ENCODE peak calls at places on chromosome 12, in seven cellular contexts. J is cardiac muscle cell, Z is hepatocyte, A is heart left ventricle, G is left ventricle myocardium inferior, H is transverse colon, W is A549. X is an unnamed sample. For H3K4me1, the result is how much of the 10 kb centered on the place peaks cover.

GRCh38 chr12:3300833-3301401 is 190.1 kb upstream of the PRMT8 start:
- DNase-seq in G (no peak), Z (no peak), W (no peak), J (no peak), A (no peak), H (no peak), X (no peak)

GRCh38 chr12:83573676-83574075 is 887.0 kb downstream of the TMTC2 start:
- DNase-seq in Z (peak), W (peak), J (peak), A (no peak), G (no peak), H (no peak), X (no peak)

GRCh38 chr12:3077572-3078081 is 448 bp downstream of the TSPAN9 start:
- DNase-seq in H (peak), A (peak), G (peak), Z (peak), J (peak), W (no peak), X (peak)

GRCh38 chr12:29103539-29103974 is 45.5 kb upstream of the FAR2 start:
- DNase-seq in A (no peak), G (no peak), J (no peak), W (no peak), H (peak), Z (no peak), X (no peak)

GRCh38 chr12:101823891-101824290 is 6.9 kb downstream of the GNPTAB start:
- DNase-seq in W (peak), A (no peak), G (peak), H (peak), J (peak), Z (peak), X (no peak)

GRCh38 chr12:124694846-124695497 is 127.6 kb upstream of the NCOR2 start:
- DNase-seq in H (no peak), A (no peak), Z (no peak), G (peak), W (no peak), J (peak), X (peak)

GRCh38 chr12:86193931-86194330 is 62.3 kb downstream of the MGAT4C start:
- DNase-seq in G (no peak), H (no peak), J (peak), Z (no peak), A (no peak), W (no peak), X (no peak)

GRCh38 chr12:121448771-121449315 is 48.9 kb downstream of the RNF34 start:
- DNase-seq in J (no peak), A (no peak), W (no peak), Z (no peak), G (no peak), H (no peak), X (peak)

GRCh38 chr12:53560386-53560785 is 53.1 kb upstream of the NPFF start:
- DNase-seq in G (no peak), Z (no peak), W (no peak), A (no peak), J (peak), H (no peak), X (no peak)

GRCh38 chr12:68856510-68856909 is 48.5 kb downstream of the MDM2 start:
- DNase-seq in W (no peak), J (no peak), H (no peak), Z (no peak), A (no peak), G (no peak), X (no peak)

GRCh38 chr12:78096909-78097597 is 266.4 kb downstream of the NAV3 start:
- DNase-seq in A (no peak), W (no peak), J (peak), Z (peak), H (no peak), G (no peak), X (no peak)

GRCh38 chr12:121947966-121948365 is 29.6 kb downstream of the CFAP251 start:
- DNase-seq in G (no peak), A (no peak), H (no peak), W (no peak), J (no peak), Z (no peak), X (no peak)

GRCh38 chr12:61860439-61860838 is 399.8 kb upstream of the USP15 start:
- DNase-seq in Z (no peak), A (no peak), W (no peak), G (no peak), J (no peak), H (no peak), X (no peak)

GRCh38 chr12:108425238-108425795 is 86.2 kb upstream of the CMKLR1 start:
- DNase-seq in W (no peak), G (no peak), J (peak), A (no peak), Z (no peak), H (no peak), X (no peak)

GRCh38 chr12:103908246-103908541 is 22.0 kb upstream of the HSP90B1 start:
- DNase-seq in W (no peak), H (no peak), A (no peak), G (no peak), Z (no peak), J (no peak), X (no peak)

GRCh38 chr12:132955094-132955932 is 793 bp downstream of the ZNF605 start:
- DNase-seq in J (peak), Z (peak), H (peak), A (no peak), G (peak), W (peak), X (no peak)

GRCh38 chr12:47862881-47863280 is 41.9 kb downstream of the VDR start:
- DNase-seq in W (no peak), Z (no peak), G (no peak), A (no peak), J (no peak), H (no peak), X (no peak)

GRCh38 chr12:112961074-112961473 is 17.2 kb upstream of the OAS2 start:
- DNase-seq in G (no peak), H (no peak), W (no peak), A (no peak), J (no peak), Z (no peak), X (no peak)

GRCh38 chr12:118109088-118109487 is 5.3 kb upstream of the VSIG10 start:
- DNase-seq in G (no peak), J (no peak), H (no peak), A (no peak), W (no peak), Z (no peak), X (no peak)

GRCh38 chr12:85016423-85016822 is 19.7 kb downstream of the TSPAN19 start:
- DNase-seq in Z (no peak), J (peak), W (peak), A (no peak), G (no peak), H (no peak), X (no peak)

GRCh38 chr12:77924703-77925102 is 94.0 kb downstream of the NAV3 start:
- DNase-seq in Z (peak), G (no peak), H (no peak), W (no peak), J (peak), A (no peak), X (no peak)

GRCh38 chr12:83074495-83074894 is 387.8 kb downstream of the TMTC2 start:
- DNase-seq in H (no peak), A (no peak), G (no peak), Z (no peak), W (peak), J (no peak), X (no peak)

GRCh38 chr12:68617160-68617926 is 6.6 kb downstream of the RAP1B start:
- DNase-seq in G (no peak), Z (no peak), H (no peak), A (no peak), J (peak), W (no peak), X (no peak)

GRCh38 chr12:85825751-85826150 is 10.5 kb downstream of the RASSF9 start:
- DNase-seq in J (no peak), H (no peak), Z (no peak), A (no peak), W (no peak), G (no peak), X (no peak)

GRCh38 chr12:96988919-96989318 is 81.9 kb downstream of the NEDD1 start:
- DNase-seq in J (no peak), A (no peak), H (no peak), G (no peak), W (no peak), Z (no peak), X (no peak)

GRCh38 chr12:76028649-76029277 is 2.8 kb downstream of the PHLDA1 start:
- DNase-seq in J (peak), G (no peak), Z (no peak), A (no peak), W (no peak), H (no peak), X (no peak)

GRCh38 chr12:6084261-6084968 is 40.1 kb downstream of the VWF start:
- DNase-seq in Z (peak), H (peak), W (peak), A (no peak), J (peak), G (no peak), X (no peak)

GRCh38 chr12:72273851-72274284 is 1.7 kb downstream of the TRHDE start:
- DNase-seq in W (no peak), G (no peak), Z (no peak), A (no peak), H (no peak), J (no peak), X (peak)

GRCh38 chr12:88895634-88896033 is 315.4 kb upstream of the KITLG start:
- DNase-seq in G (no peak), A (no peak), Z (no peak), J (no peak), H (no peak), W (no peak), X (no peak)

GRCh38 chr12:4960030-4960429 is 50.3 kb downstream of the KCNA1 start:
- DNase-seq in W (peak), Z (no peak), A (no peak), J (no peak), H (no peak), G (peak), X (no peak)

GRCh38 chr12:124876171-124876570 is 12.5 kb upstream of the SCARB1 start:
- DNase-seq in G (no peak), Z (no peak), J (no peak), A (no peak), H (no peak), W (no peak), X (no peak)

GRCh38 chr12:6186114-6186827 is 13.9 kb upstream of the CD9 start:
- DNase-seq in J (no peak), G (no peak), H (no peak), Z (no peak), W (no peak), A (no peak), X (no peak)

GRCh38 chr12:80551897-80552296 is 107.9 kb downstream of the PTPRQ start:
- DNase-seq in G (no peak), J (peak), Z (peak), A (no peak), W (peak), H (no peak), X (no peak)

GRCh38 chr12:95789126-95790024 is 1.2 kb downstream of the NTN4 start:
- DNase-seq in A (peak), J (no peak), G (peak), H (peak), W (peak), Z (peak), X (peak)

GRCh38 chr12:42332301-42332894 is 6.4 kb downstream of the PPHLN1 start:
- DNase-seq in A (no peak), J (peak), G (no peak), Z (peak), W (peak), H (no peak), X (no peak)

GRCh38 chr12:128959931-128960330 is 106.7 kb downstream of the GLT1D1 start:
- DNase-seq in W (no peak), G (no peak), Z (no peak), J (no peak), H (no peak), A (no peak), X (no peak)

DNA sequence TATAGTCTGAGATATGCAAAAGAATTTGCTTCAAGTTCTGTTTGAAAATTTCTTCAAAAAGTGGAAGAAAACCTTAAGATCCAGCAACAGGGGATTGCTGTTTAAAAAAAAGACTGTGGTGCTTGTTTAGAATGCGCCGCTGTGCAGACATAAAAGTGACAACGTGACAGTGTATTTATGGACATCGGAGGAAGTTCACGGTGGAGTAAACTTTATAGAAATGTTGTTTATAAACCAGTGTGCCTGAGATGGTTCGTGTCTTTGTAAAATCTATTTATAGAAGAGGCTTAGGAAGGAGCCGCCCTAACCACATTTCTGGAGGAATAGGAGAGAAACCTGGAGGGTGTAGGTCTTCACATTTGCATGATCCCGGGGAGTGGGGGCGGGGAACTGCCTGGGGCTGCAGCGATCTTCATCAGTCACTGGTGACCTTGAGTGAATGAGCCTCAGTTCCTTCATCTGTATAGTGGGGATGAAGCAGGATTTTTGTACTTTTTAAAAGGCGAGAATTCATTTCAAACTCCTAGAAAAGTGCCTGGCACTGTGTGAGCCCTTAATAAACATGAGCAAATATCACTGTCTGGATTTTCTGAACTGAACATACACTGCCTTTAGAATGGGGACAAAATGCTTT is 27.6 kb downstream of the ADGRD1 start:
- DNase-seq in W (no peak), Z (peak), J (no peak), A (no peak), H (no peak), G (no peak), X (no peak)
- H3K4me3 ChIP-seq in W (no peak), Z (no peak), J (no peak), A (no peak), H (no peak), G (no peak), X (no peak)

DNA sequence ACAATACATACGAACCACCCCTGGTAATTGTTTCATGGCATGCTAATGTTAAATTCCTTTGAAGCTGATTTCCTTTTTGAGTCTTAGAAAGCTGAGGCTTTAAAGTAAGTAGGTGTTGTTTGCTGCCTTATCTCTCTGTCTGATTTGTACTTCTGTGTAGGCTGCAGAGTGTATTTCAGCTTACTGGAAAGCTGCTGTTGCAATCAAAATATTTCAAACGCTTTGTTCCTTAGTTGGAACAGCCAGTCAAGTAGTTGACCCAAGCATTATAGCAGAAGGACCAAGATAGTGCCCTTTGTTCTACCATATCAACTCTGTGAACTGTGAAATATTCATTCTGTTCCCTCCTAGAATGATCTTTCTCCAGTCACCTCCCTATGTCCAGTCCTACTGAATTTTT is 3.1 kb downstream of the PKP2 start:
- DNase-seq in J (peak), A (no peak), G (no peak), H (no peak), Z (peak), W (no peak), X (no peak)
- H3K4me1 ChIP-seq in J (under half), A (under half), G (under half), H (under half), Z (half or more), W (under half), X (under half)

GRCh38 chr12:92080390-92081285 is 65.0 kb downstream of the BTG1 start:
- DNase-seq in W (peak), Z (peak), H (no peak), A (no peak), G (no peak), J (peak), X (no peak)
- H3K27ac ChIP-seq in W (peak), Z (peak), H (peak), A (peak), G (peak), J (peak), X (no peak)

DNA sequence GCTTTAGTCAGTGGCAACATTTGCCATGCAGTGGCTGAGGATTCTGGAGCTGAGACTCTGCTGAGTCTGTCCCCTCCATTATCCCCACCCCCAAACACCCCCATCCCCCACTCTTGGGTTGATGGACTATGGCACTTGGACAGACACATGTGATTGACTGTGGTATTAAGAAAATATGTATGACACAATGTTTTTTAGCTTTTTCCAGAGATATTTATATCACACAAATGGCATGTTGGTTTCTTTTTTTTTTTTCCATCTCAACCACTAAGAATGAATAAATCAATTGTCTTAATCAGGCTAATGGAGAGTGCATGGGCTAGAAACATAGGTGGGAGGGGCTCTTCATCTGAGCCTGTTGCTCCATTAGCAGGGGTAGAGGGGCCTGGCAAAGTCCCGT is 30.7 kb upstream of the MAP1LC3B2 start:
- DNase-seq in A (no peak), H (no peak), J (no peak), Z (no peak), W (peak), G (no peak), X (no peak)
- H3K4me3 ChIP-seq in A (no peak), H (no peak), J (no peak), Z (no peak), W (no peak), G (no peak), X (no peak)

DNA sequence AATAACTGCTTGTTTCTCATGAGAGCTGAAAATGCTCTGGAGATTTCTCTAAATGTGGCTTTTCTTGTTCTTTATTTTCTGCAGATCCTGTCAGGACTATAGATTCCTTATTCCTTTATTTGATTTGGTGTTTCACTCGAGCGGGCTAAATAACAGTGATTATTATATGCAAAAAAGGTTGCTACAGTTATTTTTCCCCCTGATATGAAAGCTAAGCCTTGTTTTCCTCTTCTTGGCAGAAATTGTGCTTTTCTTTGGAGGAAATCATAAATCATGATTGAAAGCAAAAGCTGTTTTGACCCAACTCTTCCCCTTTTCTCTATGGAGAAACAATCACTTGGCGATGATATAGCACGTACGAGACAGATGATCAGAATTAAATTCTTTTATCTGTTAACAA is 31.3 kb downstream of the PPFIBP1 start:
- DNase-seq in W (no peak), J (no peak), G (no peak), H (no peak), Z (no peak), A (no peak), X (no peak)
- H3K4me1 ChIP-seq in W (half or more), J (under half), G (half or more), H (under half), Z (under half), A (half or more), X (under half)

GRCh38 chr12:50924131-50924438 is 28.3 kb upstream of the HIGD1C start:
- DNase-seq in A (no peak), Z (no peak), J (no peak), H (no peak), W (no peak), G (no peak), X (no peak)

GRCh38 chr12:50925342-50925651 is 27.0 kb upstream of the HIGD1C start:
- DNase-seq in W (no peak), Z (no peak), H (peak), J (no peak), A (no peak), G (no peak), X (peak)

GRCh38 chr12:50923361-50924130 is 28.8 kb upstream of the HIGD1C start:
- DNase-seq in Z (no peak), W (no peak), J (no peak), A (no peak), H (no peak), G (no peak), X (no peak)

GRCh38 chr12:50925920-50926319 is 26.4 kb upstream of the HIGD1C start:
- DNase-seq in G (no peak), H (no peak), J (no peak), W (no peak), Z (no peak), A (no peak), X (no peak)

GRCh38 chr12:50924439-50925341 is 27.7 kb upstream of the HIGD1C start:
- DNase-seq in G (peak), J (peak), A (peak), H (peak), Z (peak), W (peak), X (peak)
- H3K27ac ChIP-seq in G (peak), J (peak), A (peak), H (peak), Z (peak), W (peak), X (peak)

GRCh38 chr12:51906452-51907082 is 737 bp upstream of the ACVRL1 start:
- DNase-seq in Z (no peak), A (peak), G (no peak), H (no peak), J (no peak), W (no peak), X (peak)
- H3K4me3 ChIP-seq in Z (peak), A (peak), G (peak), H (peak), J (no peak), W (no peak), X (peak)

DNA sequence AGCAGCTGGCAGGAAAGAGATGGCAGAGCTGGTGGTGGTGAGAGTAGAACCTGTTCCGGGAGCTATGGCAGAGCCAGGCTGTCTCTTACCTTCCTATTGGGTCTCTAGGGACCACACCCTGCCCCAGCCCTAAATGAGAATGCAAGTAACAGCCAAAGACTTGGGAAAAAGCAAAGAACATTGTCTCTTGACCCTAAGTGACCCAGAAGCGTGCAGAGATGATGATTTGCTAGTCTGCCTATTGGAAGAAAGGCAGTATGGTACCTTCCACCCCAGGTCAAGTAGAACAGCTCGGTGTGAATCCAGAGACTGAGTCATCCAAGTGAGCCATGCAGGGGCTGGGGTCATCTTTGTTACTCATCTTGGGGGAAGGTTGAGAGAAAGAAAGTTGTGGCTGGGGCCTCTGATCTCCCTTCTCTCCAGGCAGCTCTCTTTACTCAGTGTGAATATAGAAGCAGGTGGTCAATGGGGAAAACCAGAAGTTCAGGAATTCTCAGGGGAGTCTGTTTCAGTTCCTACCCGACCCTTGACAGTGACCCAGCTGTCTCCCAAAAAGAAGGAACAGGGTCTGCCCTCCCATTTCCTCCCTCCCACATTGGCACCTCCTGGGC is 1.7 kb downstream of the BLOC1S1 start:
- DNase-seq in Z (no peak), W (no peak), H (peak), G (no peak), J (no peak), A (peak), X (no peak)
- H3K4me1 ChIP-seq in Z (under half), W (half or more), H (half or more), G (half or more), J (under half), A (half or more), X (under half)